ENCODE peak calls at places on chromosomes 11 and 22, in four cellular contexts. One of them, this sample, is unnamed.

GRCh38 chr22:27583930-27584329 is 217.6 kb downstream of the MN1 start:
- DNase-seq in HepG2: no peak
- DNase-seq in K562: no peak
- DNase-seq in GM12878: no peak
- DNase-seq in this sample: no peak

GRCh38 chr22:19916941-19917340 is 24.6 kb upstream of the COMT start:
- DNase-seq in GM12878: no peak
- DNase-seq in HepG2: no peak
- DNase-seq in K562: no peak
- DNase-seq in this sample: no peak

GRCh38 chr11:46450846-46451470 is 59.4 kb upstream of the CHRM4 start:
- DNase-seq in HepG2: no peak
- DNase-seq in GM12878: no peak
- DNase-seq in K562: no peak
- DNase-seq in this sample: no peak

GRCh38 chr11:23320131-23320530 is 459.9 kb upstream of the CCDC179 start:
- DNase-seq in HepG2: no peak
- DNase-seq in K562: no peak
- DNase-seq in GM12878: no peak
- DNase-seq in this sample: no peak

GRCh38 chr11:57571631-57572030 is 4.2 kb upstream of the UBE2L6 start:
- DNase-seq in HepG2: no peak
- DNase-seq in K562: no peak
- DNase-seq in GM12878: no peak
- DNase-seq in this sample: no peak

GRCh38 chr11:124222407-124222806 is 18.5 kb upstream of the OR8G1 start:
- DNase-seq in GM12878: no peak
- DNase-seq in K562: no peak
- DNase-seq in HepG2: no peak
- DNase-seq in this sample: no peak

GRCh38 chr11:29231991-29232390 is 784.8 kb downstream of the KCNA4 start:
- DNase-seq in K562: no peak
- DNase-seq in HepG2: no peak
- DNase-seq in GM12878: no peak
- DNase-seq in this sample: no peak

GRCh38 chr11:102767800-102768199 is 12.6 kb downstream of the MMP10 start:
- DNase-seq in GM12878: no peak
- DNase-seq in K562: peak; percentile 18
- DNase-seq in HepG2: no peak
- DNase-seq in this sample: no peak

GRCh38 chr11:64318694-64319420 is 936 bp downstream of the PRDX5 start:
- DNase-seq in GM12878: no peak
- DNase-seq in K562: peak; percentile 59
- DNase-seq in HepG2: no peak
- DNase-seq in this sample: no peak

GRCh38 chr22:50174382-50175190 is 4.1 kb downstream of the PANX2 start:
- DNase-seq in HepG2: no peak
- DNase-seq in K562: no peak
- DNase-seq in GM12878: no peak
- DNase-seq in this sample: no peak

GRCh38 chr11:126930100-126930841 is 70.3 kb downstream of the KIRREL3 start:
- DNase-seq in GM12878: no peak
- DNase-seq in K562: no peak
- DNase-seq in HepG2: no peak
- DNase-seq in this sample: no peak

GRCh38 chr11:12824281-12825041 is 150.2 kb downstream of the TEAD1 start:
- DNase-seq in GM12878: no peak
- DNase-seq in K562: peak; percentile 80
- DNase-seq in HepG2: peak; percentile 86
- DNase-seq in this sample: no peak

GRCh38 chr11:79708319-79708928 is 267.6 kb upstream of the TENM4 start:
- DNase-seq in GM12878: peak; percentile 1
- DNase-seq in HepG2: peak; percentile 53
- DNase-seq in K562: peak; percentile 3
- DNase-seq in this sample: peak; percentile 50

GRCh38 chr11:62865641-62866040 is 15.1 kb upstream of the SLC3A2 start:
- DNase-seq in HepG2: no peak
- DNase-seq in GM12878: no peak
- DNase-seq in K562: no peak
- DNase-seq in this sample: no peak

GRCh38 chr22:45248832-45249561 is 8.3 kb upstream of the KIAA0930 start:
- DNase-seq in GM12878: peak; percentile 78
- DNase-seq in K562: no peak
- DNase-seq in HepG2: no peak
- DNase-seq in this sample: no peak

GRCh38 chr11:47185305-47186075 is 744 bp downstream of the PACSIN3 start:
- DNase-seq in GM12878: no peak
- DNase-seq in K562: peak; percentile 30
- DNase-seq in HepG2: peak; percentile 86
- DNase-seq in this sample: no peak

GRCh38 chr22:40215266-40215665 is 37.5 kb downstream of the TNRC6B start:
- DNase-seq in K562: no peak
- DNase-seq in HepG2: no peak
- DNase-seq in GM12878: no peak
- DNase-seq in this sample: no peak
- TF ChIP-seq BHLHE40 in K562: no peak
- TF ChIP-seq BHLHE40 in HepG2: no peak
- TF ChIP-seq BHLHE40 in GM12878: no peak
- TF ChIP-seq BHLHE40 in this sample: no peak

GRCh38 chr22:36455571-36456458 is 25.6 kb downstream of the TXN2 start:
- DNase-seq in HepG2: no peak
- DNase-seq in GM12878: no peak
- DNase-seq in K562: no peak
- DNase-seq in this sample: no peak
- TF ChIP-seq SP1 in HepG2: no peak
- TF ChIP-seq SP1 in GM12878: no peak
- TF ChIP-seq SP1 in K562: no peak
- TF ChIP-seq SP1 in this sample: no peak

DNA sequence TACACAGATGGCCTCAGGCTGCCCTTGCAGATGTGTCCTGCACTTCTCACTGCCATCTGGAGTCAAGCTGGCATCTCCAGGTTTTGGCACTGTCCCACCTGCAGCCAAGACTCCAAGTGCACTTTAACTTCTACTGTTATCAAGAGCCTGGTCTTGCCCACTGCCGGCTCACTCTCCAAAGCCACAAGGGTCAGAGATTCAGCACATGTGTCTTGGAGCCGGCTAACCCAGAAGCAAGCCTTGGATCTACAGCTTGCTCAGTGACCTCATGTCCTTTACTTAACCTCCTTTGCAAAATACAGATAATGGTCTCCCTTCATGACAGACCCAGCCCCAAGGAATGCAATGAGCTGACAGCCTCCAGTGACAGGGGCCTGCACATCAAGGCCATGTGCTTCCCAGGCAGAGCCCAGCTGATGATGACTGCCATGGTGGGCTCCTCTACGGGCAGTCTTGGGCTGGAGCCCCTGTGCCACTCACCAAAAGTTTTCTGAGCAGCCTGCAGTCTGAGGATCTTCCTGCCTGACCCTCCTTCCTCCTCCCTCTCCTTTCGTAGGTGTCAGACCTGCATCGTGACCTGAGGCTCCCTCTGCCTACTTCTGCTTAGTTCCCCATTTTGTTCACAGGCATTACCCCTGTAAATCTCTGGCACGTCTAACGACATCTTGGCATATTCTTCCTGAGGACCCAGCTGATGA is 9.0 kb downstream of the TP53AIP1 start:
- DNase-seq in HepG2: no peak
- DNase-seq in K562: no peak
- DNase-seq in GM12878: no peak
- DNase-seq in this sample: no peak
- TF ChIP-seq BHLHE40 in HepG2: no peak
- TF ChIP-seq BHLHE40 in K562: no peak
- TF ChIP-seq BHLHE40 in GM12878: no peak
- TF ChIP-seq BHLHE40 in this sample: no peak

DNA sequence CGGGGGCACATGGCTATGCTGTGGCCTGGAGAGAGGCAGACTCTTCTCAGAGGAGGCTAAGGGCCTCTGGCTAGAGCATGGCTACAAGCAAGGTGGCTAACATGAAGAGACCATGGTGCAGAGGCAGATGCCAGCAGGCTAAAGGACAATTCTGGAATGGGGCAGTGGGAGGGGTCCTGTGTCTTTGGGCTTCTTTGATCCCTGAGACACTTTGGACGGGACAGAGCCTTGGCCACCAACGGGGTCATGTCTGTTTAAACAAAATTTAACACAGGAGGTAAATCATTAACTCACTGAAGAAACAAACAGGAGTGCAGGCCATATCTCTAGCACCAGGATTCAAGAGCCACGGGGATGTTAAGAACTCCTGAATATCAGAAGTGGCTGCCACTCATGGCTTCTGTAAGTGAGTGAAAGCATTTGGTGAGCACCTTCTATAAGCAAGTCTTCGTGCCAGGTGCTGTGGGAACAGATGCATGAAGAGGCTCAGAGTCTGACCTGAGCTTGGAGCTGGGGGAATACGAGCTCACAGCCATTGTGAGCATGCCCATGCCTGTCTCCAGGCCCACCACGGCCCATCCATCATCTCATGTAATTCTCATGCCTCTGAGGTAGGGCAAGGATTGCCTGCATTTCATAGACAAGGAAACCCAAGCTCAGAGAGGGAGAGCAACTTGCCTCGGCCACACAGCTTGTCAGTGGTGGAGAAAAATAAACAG is 18.3 kb upstream of the ZNRF3 start:
- DNase-seq in GM12878: no peak
- DNase-seq in K562: no peak
- DNase-seq in HepG2: peak; percentile 97
- DNase-seq in this sample: no peak
- TF ChIP-seq SP1 in GM12878: no peak
- TF ChIP-seq SP1 in K562: no peak
- TF ChIP-seq SP1 in HepG2: no peak
- TF ChIP-seq SP1 in this sample: no peak

GRCh38 chr11:69639843-69640242 is 1.1 kb upstream of the CCND1 start:
- DNase-seq in HepG2: no peak
- DNase-seq in K562: no peak
- DNase-seq in GM12878: no peak
- DNase-seq in this sample: no peak
- TF ChIP-seq BHLHE40 in HepG2: no peak
- TF ChIP-seq BHLHE40 in K562: no peak
- TF ChIP-seq BHLHE40 in GM12878: no peak
- TF ChIP-seq BHLHE40 in this sample: no peak

GRCh38 chr11:115652094-115652493 is 147.9 kb upstream of the CADM1 start:
- DNase-seq in HepG2: no peak
- DNase-seq in K562: no peak
- DNase-seq in GM12878: no peak
- DNase-seq in this sample: no peak

GRCh38 chr11:115654792-115655191 is 150.6 kb upstream of the CADM1 start:
- DNase-seq in GM12878: no peak
- DNase-seq in HepG2: no peak
- DNase-seq in K562: no peak
- DNase-seq in this sample: no peak

GRCh38 chr11:115653076-115653475 is 148.9 kb upstream of the CADM1 start:
- DNase-seq in K562: no peak
- DNase-seq in HepG2: no peak
- DNase-seq in GM12878: no peak
- DNase-seq in this sample: no peak

GRCh38 chr11:115653926-115654325 is 149.7 kb upstream of the CADM1 start:
- DNase-seq in K562: no peak
- DNase-seq in HepG2: no peak
- DNase-seq in GM12878: no peak
- DNase-seq in this sample: peak; percentile 71

DNA sequence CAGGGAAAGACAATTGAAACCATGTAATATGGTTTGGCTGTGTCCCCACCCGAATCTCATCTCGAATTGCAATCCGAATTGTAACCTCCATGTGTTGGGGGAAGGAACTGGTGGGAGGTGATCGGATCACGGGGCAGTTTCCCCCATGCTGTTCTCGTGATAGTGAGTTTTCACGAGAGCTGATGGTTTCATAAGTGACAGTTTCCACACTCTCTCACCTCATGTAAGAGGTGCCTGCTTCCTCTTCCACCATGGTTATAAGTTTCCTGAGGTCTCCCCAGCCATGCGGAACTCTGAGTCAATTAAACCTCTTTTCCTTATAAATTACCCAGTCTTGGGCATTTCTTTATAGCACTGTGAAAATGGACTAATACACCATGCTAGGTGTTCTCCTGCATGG is 148.3 kb upstream of the CADM1 start:
- DNase-seq in GM12878: no peak
- DNase-seq in K562: no peak
- DNase-seq in HepG2: no peak
- DNase-seq in this sample: no peak
- TF ChIP-seq SP1 in GM12878: no peak
- TF ChIP-seq SP1 in K562: no peak
- TF ChIP-seq SP1 in HepG2: no peak
- TF ChIP-seq SP1 in this sample: no peak

GRCh38 chr11:8090756-8091155 is 9.7 kb downstream of the TUB start:
- DNase-seq in GM12878: no peak
- DNase-seq in K562: peak; percentile 48
- DNase-seq in HepG2: peak; percentile 20
- DNase-seq in this sample: peak; percentile 46
- TF ChIP-seq BHLHE40 in GM12878: no peak
- TF ChIP-seq BHLHE40 in K562: no peak
- TF ChIP-seq BHLHE40 in HepG2: no peak
- TF ChIP-seq BHLHE40 in this sample: no peak

DNA sequence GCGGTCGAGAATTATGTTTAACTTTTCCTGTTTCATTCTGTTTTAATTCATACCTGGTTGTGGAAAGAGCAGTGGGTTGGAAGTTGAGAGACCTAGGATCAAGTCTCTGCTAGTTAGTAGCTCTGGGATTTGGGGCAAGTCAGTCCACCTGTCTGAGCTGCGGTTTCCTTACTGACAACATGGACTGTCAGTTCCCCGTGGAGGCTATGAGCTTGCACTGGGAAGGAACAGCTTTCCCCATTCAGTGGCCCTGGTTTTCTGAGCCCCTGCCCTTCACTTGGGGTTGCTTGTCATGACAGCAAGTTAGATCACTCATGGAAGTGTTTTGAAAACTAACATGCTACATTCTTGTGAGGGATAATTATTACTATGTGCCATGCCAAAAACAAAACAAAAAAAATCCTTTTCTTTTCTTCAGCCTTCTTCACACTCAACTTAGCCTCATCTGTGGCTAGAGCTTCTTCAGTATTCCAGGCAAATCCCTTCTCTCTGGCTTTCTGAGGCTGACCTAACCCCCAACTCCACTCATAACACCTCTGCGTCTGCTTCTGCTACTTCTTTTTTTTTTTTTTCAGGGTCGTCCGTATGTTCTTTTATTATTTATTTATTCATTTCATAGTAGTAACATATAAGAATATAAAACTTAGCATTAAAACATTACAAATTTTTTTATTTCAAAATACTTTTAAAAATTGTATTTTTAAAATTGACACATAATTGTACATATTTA is 43.0 kb upstream of the ZBED5 start:
- DNase-seq in GM12878: no peak
- DNase-seq in K562: peak; percentile 57
- DNase-seq in HepG2: no peak
- DNase-seq in this sample: no peak
- TF ChIP-seq SP1 in GM12878: no peak
- TF ChIP-seq SP1 in K562: no peak
- TF ChIP-seq SP1 in HepG2: no peak
- TF ChIP-seq SP1 in this sample: no peak

GRCh38 chr11:8071616-8072581 is 9.1 kb upstream of the TUB start:
- DNase-seq in HepG2: no peak
- DNase-seq in GM12878: no peak
- DNase-seq in K562: no peak
- DNase-seq in this sample: no peak
- TF ChIP-seq BHLHE40 in HepG2: no peak
- TF ChIP-seq BHLHE40 in GM12878: no peak
- TF ChIP-seq BHLHE40 in K562: no peak
- TF ChIP-seq BHLHE40 in this sample: no peak

GRCh38 chr11:119935341-119935925 is 202.5 kb downstream of the TRIM29 start:
- DNase-seq in HepG2: no peak
- DNase-seq in K562: no peak
- DNase-seq in GM12878: no peak
- DNase-seq in this sample: no peak
- TF ChIP-seq SP1 in HepG2: no peak
- TF ChIP-seq SP1 in K562: no peak
- TF ChIP-seq SP1 in GM12878: no peak
- TF ChIP-seq SP1 in this sample: no peak

This sample was measured in HEK293T.